ENCODE peak calls at places on chromosomes 3 and 15, in five cellular contexts. C is progenitor cell of endocrine pancreas, N is mucosa of descending colon, G is HCT116, W is left ventricle myocardium inferior. X is an unnamed sample.

GRCh38 chr3:129593595-129594339 is 12.7 kb downstream of the PLXND1 start:
- DNase-seq in C (peak; percentile 22), N (no peak), G (no peak), W (no peak), X (no peak)

GRCh38 chr3:184523825-184524615 is 37.6 kb upstream of the EPHB3 start:
- DNase-seq in C (no peak), N (peak; percentile 41), G (peak; percentile 68), W (no peak), X (no peak)

GRCh38 chr3:23183731-23184130 is 19.4 kb upstream of the UBE2E2 start:
- DNase-seq in C (no peak), N (peak; percentile 67), G (peak; percentile 54), W (no peak), X (no peak)

GRCh38 chr15:39925112-39925830 is 5.2 kb upstream of the GPR176 start:
- DNase-seq in C (no peak), N (no peak), G (no peak), W (no peak), X (no peak)

GRCh38 chr3:15982667-15983145 is 184.9 kb upstream of the ANKRD28 start:
- DNase-seq in C (no peak), N (no peak), G (peak; percentile 10), W (peak; percentile 27), X (no peak)

GRCh38 chr3:20344400-20344959 is 158.5 kb upstream of the SGO1 start:
- DNase-seq in C (no peak), N (no peak), G (no peak), W (no peak), X (no peak)

GRCh38 chr15:39246523-39246922 is 334.4 kb upstream of the THBS1 start:
- DNase-seq in C (no peak), N (no peak), G (no peak), W (no peak), X (no peak)

GRCh38 chr3:61688307-61688695 is 126.9 kb downstream of the PTPRG start:
- DNase-seq in C (no peak), N (no peak), G (no peak), W (no peak), X (no peak)

GRCh38 chr15:47366884-47367283 is 350.4 kb upstream of the SEMA6D start:
- DNase-seq in C (no peak), N (no peak), G (no peak), W (no peak), X (no peak)

GRCh38 chr3:139715736-139716135 is 38.0 kb upstream of the NMNAT3 start:
- DNase-seq in C (no peak), N (no peak), G (no peak), W (no peak), X (no peak)

GRCh38 chr3:17639765-17640164 is 102.7 kb downstream of the TBC1D5 start:
- DNase-seq in C (no peak), N (no peak), G (peak; percentile 69), W (no peak), X (no peak)

GRCh38 chr3:179082416-179082815 is 10.8 kb upstream of the ZMAT3 start:
- DNase-seq in C (no peak), N (no peak), G (no peak), W (no peak), X (no peak)

GRCh38 chr3:143757691-143758090 is 90.6 kb downstream of the SLC9A9 start:
- DNase-seq in C (no peak), N (no peak), G (no peak), W (no peak), X (no peak)

GRCh38 chr15:85485956-85486567 is 105.7 kb downstream of the AKAP13 start:
- DNase-seq in C (peak; percentile 37), N (peak; percentile 89), G (peak; percentile 50), W (no peak), X (no peak)

GRCh38 chr3:162647321-162647720 is 1150.7 kb downstream of the OTOL1 start:
- DNase-seq in C (no peak), N (no peak), G (no peak), W (no peak), X (no peak)

GRCh38 chr3:39150803-39151631 is 2.4 kb downstream of the CSRNP1 start:
- DNase-seq in C (no peak), N (peak; percentile 82), G (no peak), W (peak; percentile 89), X (no peak)

GRCh38 chr3:197750863-197751737 is 1.4 kb downstream of the FYTTD1 start:
- DNase-seq in C (no peak), N (peak; percentile 55), G (no peak), W (peak; percentile 70), X (no peak)

GRCh38 chr3:127746400-127747057 is 73.8 kb downstream of the ABTB1 start:
- DNase-seq in C (no peak), N (peak; percentile 50), G (no peak), W (peak; percentile 48), X (no peak)

GRCh38 chr3:10753964-10754363 is 62.1 kb upstream of the SLC6A11 start:
- DNase-seq in C (peak; percentile 90), N (peak; percentile 66), G (no peak), W (peak; percentile 48), X (no peak)

GRCh38 chr3:148087601-148088371 is 609.9 kb upstream of the AGTR1 start:
- DNase-seq in C (no peak), N (no peak), G (no peak), W (no peak), X (no peak)

GRCh38 chr3:29279830-29280229 is 1.0 kb upstream of the RBMS3 start:
- DNase-seq in C (no peak), N (no peak), G (no peak), W (no peak), X (no peak)

GRCh38 chr3:50591196-50591741 is 20.3 kb downstream of the CISH start:
- DNase-seq in C (no peak), N (no peak), G (no peak), W (no peak), X (no peak)
- TF ChIP-seq CTCF in C (no peak), N (no peak), G (no peak), W (no peak), X (no peak)

DNA sequence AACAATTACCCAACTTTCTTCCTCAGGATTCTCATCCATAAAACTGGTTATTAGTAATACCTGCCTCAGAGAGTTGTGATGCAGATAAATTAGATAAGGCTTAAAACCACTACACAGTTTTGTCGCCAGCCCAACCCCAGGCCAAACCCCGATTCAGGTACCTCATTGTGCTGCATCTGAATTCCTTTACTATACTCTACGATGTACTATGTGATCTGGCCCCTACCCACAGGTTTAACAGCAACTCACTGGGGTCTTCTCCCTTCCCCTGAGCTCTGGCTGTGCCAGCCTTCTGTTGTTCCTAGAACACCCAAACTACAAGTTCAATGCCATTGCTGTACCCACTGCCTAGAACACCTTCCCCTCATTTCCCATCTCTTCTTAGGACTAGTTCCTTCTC is 64.6 kb downstream of the MYO5A start:
- DNase-seq in C (no peak), N (no peak), G (no peak), W (no peak), X (no peak)
- TF ChIP-seq CTCF in C (no peak), N (no peak), G (no peak), W (no peak), X (no peak)

GRCh38 chr3:190444576-190445145 is 5.0 kb downstream of the TMEM207 start:
- DNase-seq in C (no peak), N (no peak), G (no peak), W (no peak), X (no peak)

GRCh38 chr3:190446492-190447301 is 3.0 kb downstream of the TMEM207 start:
- DNase-seq in C (no peak), N (no peak), G (no peak), W (no peak), X (no peak)

GRCh38 chr3:190442240-190442639 is 7.5 kb downstream of the TMEM207 start:
- DNase-seq in C (no peak), N (no peak), G (no peak), W (no peak), X (no peak)

GRCh38 chr3:190444036-190444435 is 5.7 kb downstream of the TMEM207 start:
- DNase-seq in C (no peak), N (no peak), G (no peak), W (no peak), X (no peak)

GRCh38 chr3:190443257-190443656 is 6.4 kb downstream of the TMEM207 start:
- DNase-seq in C (no peak), N (no peak), G (no peak), W (no peak), X (no peak)
- TF ChIP-seq CTCF in C (peak; percentile 49), N (no peak), G (peak; percentile 58), W (no peak), X (peak; percentile 80)

GRCh38 chr3:102531686-102532085 is 96.9 kb downstream of the ZPLD1 start:
- DNase-seq in C (no peak), N (no peak), G (no peak), W (no peak), X (no peak)

GRCh38 chr3:102528727-102529126 is 93.9 kb downstream of the ZPLD1 start:
- DNase-seq in C (no peak), N (no peak), G (no peak), W (no peak), X (no peak)

GRCh38 chr3:102526865-102527264 is 92.0 kb downstream of the ZPLD1 start:
- DNase-seq in C (no peak), N (no peak), G (no peak), W (no peak), X (no peak)

GRCh38 chr3:102530443-102531195 is 95.8 kb downstream of the ZPLD1 start:
- DNase-seq in C (no peak), N (no peak), G (no peak), W (no peak), X (no peak)

GRCh38 chr3:102529452-102529851 is 94.6 kb downstream of the ZPLD1 start:
- DNase-seq in C (no peak), N (peak; percentile 9), G (peak; percentile 39), W (no peak), X (no peak)
- TF ChIP-seq CTCF in C (peak; percentile 42), N (no peak), G (peak; percentile 61), W (peak; percentile 54), X (peak; percentile 57)

DNA sequence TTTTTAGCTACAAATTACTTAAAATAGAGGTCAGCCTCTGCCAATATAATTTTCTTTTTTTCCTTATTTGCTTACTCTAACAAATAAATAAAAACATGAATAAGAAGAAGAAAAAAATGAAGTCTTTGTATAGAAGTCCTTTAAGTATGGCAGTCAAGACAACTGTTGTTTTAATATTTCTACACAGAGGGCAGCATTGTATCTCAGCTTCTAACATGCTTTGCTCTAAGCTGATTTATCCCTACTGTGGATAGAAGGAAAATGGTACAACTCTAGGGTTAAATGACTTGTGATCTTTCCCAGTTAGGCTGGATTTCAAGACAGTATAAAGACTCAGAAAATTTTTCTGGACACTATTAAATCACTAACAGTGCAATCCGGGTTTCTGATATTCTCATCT is 104.3 kb upstream of the MEIS2 start:
- DNase-seq in C (no peak), N (no peak), G (no peak), W (no peak), X (no peak)
- TF ChIP-seq CTCF in C (no peak), N (no peak), G (no peak), W (peak; percentile 21), X (peak; percentile 52)

GRCh38 chr15:88990185-88990679 is 77.1 kb upstream of the MFGE8 start:
- DNase-seq in C (no peak), N (no peak), G (no peak), W (no peak), X (no peak)
- TF ChIP-seq CTCF in C (no peak), N (no peak), G (no peak), W (no peak), X (no peak)

GRCh38 chr3:115623414-115623868 is at the start of gene GAP43:
- DNase-seq in C (no peak), N (peak; percentile 9), G (no peak), W (peak; percentile 25), X (peak; percentile 82)
- TF ChIP-seq CTCF in C (no peak), N (no peak), G (no peak), W (no peak), X (no peak)

X was measured in chondrocyte.